ENCODE peak calls at places on chromosomes 1 and 21, in six cellular contexts. K is anterior cingulate cortex; Y is stimulated activated CD4-positive, alpha-beta T cell treated with anti-CD3 and anti-CD28 coated beads, Interleukin-15, amount 100 ng/mL, for 1 hour; C is activated CD4-positive, CD25-positive, alpha-beta regulatory T cell; A is amniotic stem cell; L is ovary. P is an unnamed sample.

GRCh38 chr1:204335533-204335932 is 24.2 kb downstream of the PLEKHA6 start:
- DNase-seq in K (no peak), Y (no peak), C (no peak), A (no peak), L (no peak), P (no peak)

GRCh38 chr21:46459024-46459355 is 299 bp downstream of the DIP2A start:
- DNase-seq in K (no peak), Y (no peak), C (no peak), A (no peak), L (no peak), P (no peak)

GRCh38 chr1:63795455-63795854 is 21.6 kb downstream of the ROR1 start:
- DNase-seq in K (no peak), Y (no peak), C (no peak), A (no peak), L (no peak), P (no peak)

GRCh38 chr1:118618618-118619340 is 369.4 kb downstream of the TBX15 start:
- DNase-seq in K (no peak), Y (no peak), C (no peak), A (no peak), L (no peak), P (no peak)

GRCh38 chr1:228280961-228281591 is 73.2 kb downstream of the OBSCN start:
- DNase-seq in K (no peak), Y (no peak), C (no peak), A (no peak), L (peak; percentile 19), P (no peak)

GRCh38 chr1:115458426-115459114 is 120.5 kb upstream of the NGF start:
- DNase-seq in K (no peak), Y (no peak), C (no peak), A (no peak), L (no peak), P (peak; percentile 75)

GRCh38 chr1:172823534-172823933 is 164.6 kb downstream of the FASLG start:
- DNase-seq in K (no peak), Y (no peak), C (no peak), A (no peak), L (no peak), P (no peak)

GRCh38 chr1:200253774-200254495 is 155.9 kb downstream of the ZNF281 start:
- DNase-seq in K (no peak), Y (no peak), C (no peak), A (no peak), L (no peak), P (no peak)

GRCh38 chr1:154193821-154194220 is 1.9 kb upstream of the TPM3 start:
- DNase-seq in K (no peak), Y (no peak), C (no peak), A (no peak), L (no peak), P (no peak)

GRCh38 chr1:215005078-215005477 is 77.5 kb upstream of the KCNK2 start:
- DNase-seq in K (no peak), Y (no peak), C (no peak), A (no peak), L (no peak), P (no peak)

GRCh38 chr1:239786464-239786863 is 305.2 kb upstream of the FMN2 start:
- DNase-seq in K (no peak), Y (no peak), C (no peak), A (no peak), L (no peak), P (no peak)

GRCh38 chr1:24893431-24893830 is 36.6 kb downstream of the RUNX3 start:
- DNase-seq in K (no peak), Y (no peak), C (no peak), A (no peak), L (no peak), P (no peak)

GRCh38 chr1:228030451-228031201 is 23.8 kb downstream of the WNT3A start:
- DNase-seq in K (no peak), Y (no peak), C (no peak), A (no peak), L (no peak), P (no peak)

GRCh38 chr1:89995595-89996397 is 886 bp downstream of the ZNF326 start:
- DNase-seq in K (no peak), Y (no peak), C (no peak), A (no peak), L (no peak), P (no peak)

GRCh38 chr1:191707288-191707687 is 451.0 kb upstream of the RGS18 start:
- DNase-seq in K (no peak), Y (no peak), C (no peak), A (no peak), L (no peak), P (no peak)

GRCh38 chr21:44375281-44375651 is 21.8 kb downstream of the TRPM2 start:
- DNase-seq in K (no peak), Y (no peak), C (no peak), A (no peak), L (no peak), P (no peak)

GRCh38 chr1:154239491-154239890 is 18.7 kb downstream of the UBAP2L start:
- DNase-seq in K (no peak), Y (no peak), C (no peak), A (no peak), L (no peak), P (no peak)

GRCh38 chr1:217373761-217374701 is 256.9 kb downstream of the GPATCH2 start:
- DNase-seq in K (no peak), Y (no peak), C (no peak), A (no peak), L (no peak), P (no peak)

GRCh38 chr1:116375884-116376733 is 3.1 kb downstream of the ATP1A1 start:
- DNase-seq in K (peak; percentile 35), Y (peak; percentile 19), C (no peak), A (peak; percentile 40), L (peak; percentile 71), P (no peak)

GRCh38 chr1:23980725-23981063 is 567 bp upstream of the SRSF10 start:
- DNase-seq in K (no peak), Y (peak; percentile 21), C (peak; percentile 17), A (no peak), L (peak; percentile 46), P (peak; percentile 45)

GRCh38 chr1:24769656-24770651 is 24.7 kb downstream of the CLIC4 start:
- DNase-seq in K (no peak), Y (no peak), C (no peak), A (peak; percentile 80), L (no peak), P (no peak)

GRCh38 chr1:225962440-225962975 is 21.5 kb upstream of the LEFTY2 start:
- DNase-seq in K (peak; percentile 9), Y (no peak), C (peak; percentile 33), A (no peak), L (no peak), P (no peak)

GRCh38 chr1:166340709-166341108 is 173.9 kb upstream of the FAM78B start:
- DNase-seq in K (no peak), Y (no peak), C (no peak), A (no peak), L (no peak), P (no peak)

GRCh38 chr1:27726173-27726793 is 522 bp downstream of the FAM76A start:
- DNase-seq in K (peak; percentile 59), Y (no peak), C (peak; percentile 28), A (no peak), L (peak; percentile 66), P (peak; percentile 32)

GRCh38 chr1:157198619-157199420 is 60.6 kb upstream of the ETV3 start:
- DNase-seq in K (no peak), Y (no peak), C (no peak), A (no peak), L (no peak), P (no peak)

GRCh38 chr1:174204697-174205308 is 45.5 kb downstream of the RABGAP1L start:
- DNase-seq in K (no peak), Y (no peak), C (no peak), A (no peak), L (no peak), P (no peak)

GRCh38 chr1:221781102-221781744 is 39.3 kb upstream of the DUSP10 start:
- DNase-seq in K (no peak), Y (no peak), C (no peak), A (no peak), L (no peak), P (no peak)

GRCh38 chr1:119603695-119604094 is 44.4 kb downstream of the ZNF697 start:
- DNase-seq in K (no peak), Y (no peak), C (no peak), A (no peak), L (no peak), P (no peak)

GRCh38 chr1:30569384-30569783 is 154.0 kb downstream of the MATN1 start:
- DNase-seq in K (no peak), Y (no peak), C (no peak), A (no peak), L (no peak), P (no peak)

GRCh38 chr1:98698625-98699024 is 37.1 kb downstream of the SNX7 start:
- DNase-seq in K (no peak), Y (no peak), C (no peak), A (no peak), L (no peak), P (no peak)